ENCODE peak calls at places on chromosomes 4 and X, in seven cellular contexts. K is iPS DF 6.9, E is GM23248, S is IMR-90, B is stomach, V is PC-9, Y is neural progenitor cell. D is an unnamed sample.

GRCh38 chr4:153651041-153651960 is 32.8 kb upstream of the TLR2 start:
- DNase-seq in Y (no peak), V (no peak), K (no peak), E (peak; percentile 59), B (no peak), S (no peak), D (no peak)

GRCh38 chr4:174631901-174632758 is 109.8 kb upstream of the HPGD start:
- DNase-seq in Y (peak; percentile 61), V (no peak), K (peak; percentile 7), B (no peak), E (peak; percentile 69), S (peak; percentile 23), D (no peak)

GRCh38 chrX:57652705-57653104 is 27.4 kb downstream of the NLRP2B start:
- DNase-seq in S (no peak), V (no peak), E (no peak), K (no peak), B (no peak), Y (no peak), D (no peak)

GRCh38 chr4:42558156-42558555 is 98.7 kb downstream of the ATP8A1 start:
- DNase-seq in S (no peak), B (no peak), Y (no peak), E (no peak), K (no peak), V (no peak), D (no peak)

GRCh38 chrX:152138388-152138784 is at the start of gene MAGEA10:
- DNase-seq in B (no peak), K (no peak), Y (no peak), V (no peak), S (no peak), E (no peak), D (no peak)

GRCh38 chr4:183821090-183821853 is 83.8 kb upstream of the STOX2 start:
- DNase-seq in E (no peak), V (no peak), K (no peak), S (no peak), Y (no peak), B (no peak), D (no peak)

GRCh38 chr4:1644906-1645657 is 39.0 kb downstream of the FAM53A start:
- DNase-seq in V (no peak), S (no peak), Y (peak; percentile 50), B (peak; percentile 72), K (no peak), E (peak; percentile 50), D (no peak)

GRCh38 chr4:162891788-162892707 is 274.6 kb downstream of the NAF1 start:
- DNase-seq in K (no peak), Y (no peak), V (no peak), E (no peak), S (no peak), B (no peak), D (no peak)

GRCh38 chrX:20056704-20057103 is 60.0 kb downstream of the MAP7D2 start:
- DNase-seq in K (no peak), E (no peak), B (no peak), V (no peak), S (peak; percentile 41), Y (peak; percentile 40), D (no peak)

GRCh38 chr4:7902826-7903225 is 36.8 kb downstream of the AFAP1 start:
- DNase-seq in Y (no peak), V (no peak), B (no peak), K (no peak), S (no peak), E (no peak), D (no peak)
- H3K4me3 ChIP-seq in Y (no peak overlapping the region), V (no peak overlapping the region), B (no peak overlapping the region), K (no peak overlapping the region), S (no peak overlapping the region), E (peak overlapping the region; percentile 13), D (no peak overlapping the region)

GRCh38 chr4:95541889-95542607 is 6.7 kb downstream of the UNC5C start:
- DNase-seq in E (no peak), B (no peak), V (no peak), S (no peak), K (no peak), Y (no peak), D (no peak)
- H3K27ac ChIP-seq in E (no peak overlapping the region), B (no peak overlapping the region), V (no peak overlapping the region), S (no peak overlapping the region), K (no peak overlapping the region), Y (no peak overlapping the region), D (no peak overlapping the region)

DNA sequence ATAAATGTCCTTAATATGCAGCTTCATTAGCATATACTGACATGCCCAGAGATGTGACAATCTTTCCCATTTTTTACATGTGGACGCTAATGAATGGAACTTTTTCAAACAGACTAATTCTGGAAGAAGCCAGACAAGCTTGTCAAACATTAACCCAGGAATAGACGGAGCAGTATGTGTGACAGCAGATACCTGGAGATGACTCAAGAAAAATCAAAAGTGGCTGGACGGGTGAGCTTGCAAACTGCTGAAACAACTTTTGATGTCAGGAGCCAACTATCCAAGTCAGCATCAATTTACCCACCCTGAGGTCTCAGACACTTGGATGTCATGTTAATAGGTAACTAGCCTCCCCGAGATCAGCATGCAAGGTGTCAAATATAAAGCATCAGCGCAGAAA is 183.0 kb downstream of the PACRGL start:
- DNase-seq in K (no peak), Y (no peak), E (no peak), S (no peak), B (no peak), V (no peak), D (no peak)
- H3K4me1 ChIP-seq in K (no peaks in the 10 kb centered on the region), Y (no peaks in the 10 kb centered on the region), E (no peaks in the 10 kb centered on the region), S (no peaks in the 10 kb centered on the region), B (no peaks in the 10 kb centered on the region), V (no peaks in the 10 kb centered on the region), D (no peaks in the 10 kb centered on the region)

GRCh38 chr4:159505275-159505975 is 402.5 kb downstream of the RAPGEF2 start:
- DNase-seq in E (no peak), V (no peak), Y (peak; percentile 11), B (no peak), S (no peak), K (no peak), D (no peak)
- H3K4me3 ChIP-seq in E (no peak overlapping the region), V (no peak overlapping the region), Y (no peak overlapping the region), B (no peak overlapping the region), S (no peak overlapping the region), K (no peak overlapping the region), D (no peak overlapping the region)

GRCh38 chr4:168503652-168504362 is 7.0 kb downstream of the PALLD start:
- DNase-seq in S (no peak), Y (no peak), E (no peak), V (no peak), K (no peak), B (no peak), D (no peak)
- H3K27ac ChIP-seq in S (no peak overlapping the region), Y (no peak overlapping the region), E (no peak overlapping the region), V (no peak overlapping the region), K (no peak overlapping the region), B (no peak overlapping the region), D (no peak overlapping the region)

D was measured in SJSA1.